ENCODE peak calls at places on chromosomes 11 and 22, in seven cellular contexts. F, X, U, K, W, P and C are unnamed samples.

GRCh38 chr22:45867118-45867905 is 109.7 kb downstream of the WNT7B start:
- DNase-seq in F (no peak), X (peak), U (no peak), K (no peak), W (peak), P (no peak), C (no peak)

GRCh38 chr22:24217384-24217783 is 27.5 kb downstream of the GGT5 start:
- DNase-seq in F (no peak), X (no peak), U (no peak), K (no peak), W (no peak), P (no peak), C (no peak)

GRCh38 chr11:76236092-76237026 is 30.1 kb upstream of the WNT11 start:
- DNase-seq in F (no peak), X (peak), U (no peak), K (peak), W (no peak), P (peak), C (no peak)

GRCh38 chr11:16604784-16605439 is 133.5 kb upstream of the C11orf58 start:
- DNase-seq in F (peak), X (peak), U (no peak), K (peak), W (peak), P (no peak), C (peak)

GRCh38 chr22:41052661-41053490 is 39.5 kb upstream of the EP300 start:
- DNase-seq in F (no peak), X (peak), U (peak), K (peak), W (no peak), P (peak), C (peak)

GRCh38 chr11:11004069-11004468 is 146.2 kb upstream of the ZBED5 start:
- DNase-seq in F (no peak), X (no peak), U (no peak), K (no peak), W (no peak), P (no peak), C (no peak)

GRCh38 chr11:71251159-71251721 is 1.1 kb downstream of the SHANK2 start:
- DNase-seq in F (peak), X (peak), U (no peak), K (no peak), W (no peak), P (no peak), C (no peak)

GRCh38 chr11:29634248-29634647 is 382.6 kb downstream of the KCNA4 start:
- DNase-seq in F (no peak), X (peak), U (no peak), K (no peak), W (no peak), P (no peak), C (no peak)

GRCh38 chr22:28112130-28112529 is 193.1 kb upstream of the PITPNB start:
- DNase-seq in F (no peak), X (no peak), U (no peak), K (no peak), W (no peak), P (no peak), C (no peak)

GRCh38 chr11:130897262-130898182 is 18.8 kb downstream of the SNX19 start:
- DNase-seq in F (peak), X (peak), U (peak), K (no peak), W (no peak), P (peak), C (peak)

GRCh38 chr22:39236321-39237275 is 8.2 kb downstream of the PDGFB start:
- DNase-seq in F (no peak), X (peak), U (no peak), K (no peak), W (no peak), P (no peak), C (no peak)

GRCh38 chr22:23638611-23639010 is 6.5 kb upstream of the DRICH1 start:
- DNase-seq in F (no peak), X (no peak), U (no peak), K (no peak), W (no peak), P (no peak), C (no peak)

GRCh38 chr11:34278708-34279297 is 79.0 kb downstream of the ABTB2 start:
- DNase-seq in F (no peak), X (no peak), U (no peak), K (no peak), W (no peak), P (no peak), C (no peak)

GRCh38 chr11:93740802-93741093 is 547 bp downstream of the TAF1D start:
- DNase-seq in F (peak), X (peak), U (peak), K (peak), W (peak), P (peak), C (peak)

GRCh38 chr11:2380807-2381350 is 3.8 kb downstream of the CD81 start:
- DNase-seq in F (no peak), X (peak), U (no peak), K (no peak), W (no peak), P (no peak), C (no peak)

GRCh38 chr11:35083181-35084061 is 55.5 kb upstream of the CD44 start:
- DNase-seq in F (peak), X (peak), U (peak), K (peak), W (no peak), P (peak), C (peak)

GRCh38 chr22:35330258-35330861 is 30.7 kb downstream of the TOM1 start:
- DNase-seq in F (peak), X (peak), U (no peak), K (peak), W (no peak), P (peak), C (peak)

GRCh38 chr11:17770048-17770652 is 35.6 kb downstream of the KCNC1 start:
- DNase-seq in F (peak), X (no peak), U (no peak), K (no peak), W (no peak), P (no peak), C (no peak)

GRCh38 chr11:101759771-101760450 is 154.9 kb upstream of the CEP126 start:
- DNase-seq in F (no peak), X (no peak), U (no peak), K (no peak), W (no peak), P (no peak), C (no peak)

GRCh38 chr11:132981146-132981956 is 551.0 kb downstream of the OPCML start:
- DNase-seq in F (no peak), X (no peak), U (no peak), K (no peak), W (no peak), P (no peak), C (no peak)

GRCh38 chr11:1572200-1573076 is at the start of gene DUSP8:
- DNase-seq in F (peak), X (peak), U (no peak), K (peak), W (peak), P (peak), C (peak)

GRCh38 chr11:92227954-92228935 is 3.6 kb downstream of the FAT3 start:
- DNase-seq in F (no peak), X (no peak), U (no peak), K (no peak), W (no peak), P (no peak), C (peak)

GRCh38 chr11:1938343-1939005 is 8.7 kb upstream of the MRPL23 start:
- DNase-seq in F (peak), X (no peak), U (no peak), K (no peak), W (no peak), P (no peak), C (no peak)

GRCh38 chr22:35921777-35922176 is 106.8 kb downstream of the RBFOX2 start:
- DNase-seq in F (peak), X (peak), U (peak), K (peak), W (peak), P (peak), C (peak)

GRCh38 chr11:130166457-130166784 is 6.8 kb downstream of the ST14 start:
- DNase-seq in F (no peak), X (peak), U (peak), K (peak), W (no peak), P (peak), C (peak)

GRCh38 chr11:35786918-35787557 is 124.5 kb downstream of the TRIM44 start:
- DNase-seq in F (no peak), X (peak), U (no peak), K (peak), W (peak), P (peak), C (peak)

GRCh38 chr11:77395460-77396175 is 78.3 kb downstream of the PAK1 start:
- DNase-seq in F (no peak), X (no peak), U (no peak), K (no peak), W (no peak), P (no peak), C (no peak)

GRCh38 chr22:23691748-23692423 is 1.1 kb downstream of the RGL4 start:
- DNase-seq in F (no peak), X (no peak), U (no peak), K (no peak), W (no peak), P (no peak), C (no peak)

GRCh38 chr22:50363411-50364194 is 20.5 kb downstream of the PPP6R2 start:
- DNase-seq in F (no peak), X (no peak), U (no peak), K (no peak), W (no peak), P (no peak), C (no peak)

GRCh38 chr11:130448416-130449068 is at the start of gene ADAMTS15:
- DNase-seq in F (peak), X (peak), U (no peak), K (peak), W (peak), P (peak), C (peak)

GRCh38 chr11:69000831-69001245 is 12.2 kb downstream of the MRGPRF start:
- DNase-seq in F (no peak), X (peak), U (peak), K (peak), W (no peak), P (peak), C (peak)

GRCh38 chr11:130486981-130487380 is 38.5 kb downstream of the ADAMTS15 start:
- DNase-seq in F (no peak), X (no peak), U (no peak), K (no peak), W (no peak), P (no peak), C (no peak)

GRCh38 chr11:74815966-74816365 is 67.3 kb downstream of the RNF169 start:
- DNase-seq in F (no peak), X (peak), U (no peak), K (no peak), W (no peak), P (no peak), C (no peak)

GRCh38 chr22:20243545-20244249 is 24.4 kb downstream of the RTN4R start:
- DNase-seq in F (no peak), X (peak), U (peak), K (peak), W (no peak), P (peak), C (peak)

GRCh38 chr11:42972741-42973140 is 339.1 kb upstream of the API5 start:
- DNase-seq in F (no peak), X (no peak), U (no peak), K (no peak), W (no peak), P (no peak), C (no peak)

GRCh38 chr11:110367571-110367970 is 62.2 kb upstream of the FDX1 start:
- DNase-seq in F (no peak), X (peak), U (no peak), K (no peak), W (no peak), P (no peak), C (no peak)

GRCh38 chr11:60906132-60906972 is at the start of gene PRPF19:
- DNase-seq in F (peak), X (peak), U (peak), K (peak), W (peak), P (peak), C (peak)

DNA sequence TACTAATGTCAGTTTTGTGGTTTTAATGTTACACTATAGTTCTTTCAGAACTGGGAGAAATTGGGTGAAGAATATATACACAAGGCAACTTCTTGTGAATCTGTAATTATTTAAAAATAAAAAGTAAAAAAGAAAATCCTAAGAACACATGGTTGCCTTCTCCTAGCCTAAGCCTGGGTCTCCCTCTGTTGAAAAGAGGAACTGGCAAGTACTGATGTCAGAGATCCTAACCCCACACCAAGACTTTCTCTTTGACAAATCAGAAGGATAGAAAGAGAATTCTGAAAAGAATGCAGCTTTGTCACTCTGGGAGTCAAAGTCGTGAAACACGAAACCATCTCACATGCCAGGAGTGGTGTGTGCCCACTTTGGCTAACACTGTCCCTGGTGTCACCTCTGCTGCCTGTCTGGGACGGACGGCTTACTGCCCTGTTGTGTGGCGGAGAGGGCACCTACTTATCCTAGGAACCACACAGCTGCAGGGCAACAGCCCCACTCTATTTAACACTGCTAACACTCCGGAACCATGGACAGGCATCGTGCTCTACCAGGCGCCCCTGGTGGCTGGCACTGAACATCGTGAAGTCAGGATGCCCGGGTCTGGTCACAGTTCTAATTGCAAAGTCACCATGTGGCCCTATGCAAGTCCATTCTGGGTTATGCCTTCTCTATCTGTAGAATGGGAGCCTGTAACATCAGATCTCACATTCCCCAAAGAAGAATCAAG is 108.8 kb upstream of the CD82 start:
- DNase-seq in F (no peak), X (no peak), U (no peak), K (peak), W (no peak), P (no peak), C (no peak)
- TF ChIP-seq CTCF in F (no peak), X (no peak), U (peak), K (peak), W (no peak), P (peak), C (peak)

GRCh38 chr11:84390441-84391078 is 1104.4 kb upstream of the CCDC90B start:
- DNase-seq in F (no peak), X (no peak), U (no peak), K (no peak), W (no peak), P (no peak), C (peak)
- TF ChIP-seq CTCF in F (no peak), X (no peak), U (peak), K (no peak), W (no peak), P (no peak), C (peak)

GRCh38 chr11:128642571-128642970 is 51.3 kb upstream of the FLI1 start:
- DNase-seq in F (no peak), X (no peak), U (no peak), K (no peak), W (no peak), P (no peak), C (no peak)
- TF ChIP-seq CTCF in F (no peak), X (no peak), U (no peak), K (no peak), W (no peak), P (no peak), C (no peak)

GRCh38 chr11:95501761-95502266 is 270.8 kb upstream of the SESN3 start:
- DNase-seq in F (no peak), X (no peak), U (no peak), K (no peak), W (no peak), P (peak), C (no peak)

GRCh38 chr11:95498731-95499396 is 267.9 kb upstream of the SESN3 start:
- DNase-seq in F (no peak), X (no peak), U (no peak), K (no peak), W (no peak), P (no peak), C (no peak)

GRCh38 chr11:95500466-95500865 is 269.5 kb upstream of the SESN3 start:
- DNase-seq in F (no peak), X (no peak), U (no peak), K (no peak), W (no peak), P (no peak), C (no peak)

GRCh38 chr11:95502522-95502921 is 271.5 kb upstream of the SESN3 start:
- DNase-seq in F (no peak), X (no peak), U (no peak), K (no peak), W (no peak), P (no peak), C (no peak)

GRCh38 chr11:95499516-95500135 is 268.6 kb upstream of the SESN3 start:
- DNase-seq in F (no peak), X (peak), U (no peak), K (no peak), W (no peak), P (peak), C (no peak)
- TF ChIP-seq CTCF in F (no peak), X (no peak), U (no peak), K (no peak), W (no peak), P (no peak), C (no peak)

GRCh38 chr11:58923300-58923788 is 15.9 kb upstream of the GLYATL1 start:
- DNase-seq in F (no peak), X (peak), U (no peak), K (peak), W (no peak), P (peak), C (peak)
- TF ChIP-seq CTCF in F (no peak), X (peak), U (peak), K (peak), W (peak), P (peak), C (peak)

DNA sequence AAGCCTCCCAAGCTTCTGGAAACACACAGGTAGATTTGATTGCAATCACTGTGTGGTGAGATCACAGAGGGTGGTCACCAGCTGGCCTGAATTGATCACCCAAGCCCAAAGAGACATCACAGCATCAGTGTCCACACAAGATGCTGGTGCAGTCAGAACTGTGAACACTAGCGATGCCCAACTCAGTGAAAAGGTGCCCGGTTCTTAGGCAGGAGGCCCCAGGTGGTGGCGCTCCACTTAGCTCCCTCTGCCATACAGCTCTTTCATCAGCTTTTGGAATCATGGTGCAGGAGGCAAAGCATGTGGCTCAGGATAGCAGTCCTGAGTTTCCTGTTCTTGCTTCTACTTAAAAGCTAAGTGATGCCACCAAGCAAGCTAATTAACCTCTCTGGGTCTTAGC is 11.1 kb downstream of the DGCR2 start:
- DNase-seq in F (no peak), X (no peak), U (no peak), K (no peak), W (no peak), P (no peak), C (no peak)
- TF ChIP-seq CTCF in F (no peak), X (no peak), U (no peak), K (peak), W (no peak), P (no peak), C (no peak)

DNA sequence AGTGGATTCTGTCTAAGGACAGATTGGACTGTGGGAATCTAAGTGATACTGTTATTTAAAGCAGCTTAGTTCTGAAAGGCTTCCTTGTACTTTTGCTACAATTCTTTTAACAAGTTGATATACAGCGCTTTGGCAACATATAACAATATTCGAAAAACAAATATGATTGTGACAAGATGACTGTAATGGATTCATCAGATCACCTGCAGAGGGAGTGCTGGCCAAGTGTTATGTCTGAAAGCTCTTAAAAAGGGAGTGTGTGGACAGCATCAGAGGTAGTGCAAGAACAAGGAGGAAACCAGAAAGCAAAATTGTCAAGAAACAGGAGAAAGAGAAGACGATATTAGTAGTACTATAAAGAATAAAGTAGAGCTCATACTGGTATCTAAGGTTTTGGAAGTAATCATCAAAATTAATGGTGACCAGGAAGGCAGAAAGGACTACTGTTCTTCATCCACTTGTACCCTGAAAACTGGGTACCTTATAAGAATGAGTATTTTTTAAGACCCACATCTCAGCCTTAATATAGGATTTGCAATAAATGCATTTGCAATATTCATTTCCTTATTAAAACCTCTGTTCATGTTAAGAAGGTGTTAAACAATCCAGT is 1112.0 kb upstream of the CCDC90B start:
- DNase-seq in F (no peak), X (peak), U (peak), K (no peak), W (no peak), P (no peak), C (peak)
- TF ChIP-seq CTCF in F (no peak), X (peak), U (peak), K (no peak), W (peak), P (no peak), C (peak)

GRCh38 chr22:37282385-37282677 is at the start of gene CYTH4:
- DNase-seq in F (no peak), X (no peak), U (no peak), K (no peak), W (no peak), P (no peak), C (no peak)

GRCh38 chr22:37284807-37285355 is 2.6 kb downstream of the CYTH4 start:
- DNase-seq in F (no peak), X (no peak), U (no peak), K (no peak), W (no peak), P (no peak), C (no peak)

GRCh38 chr22:37281646-37282384 is 493 bp upstream of the CYTH4 start:
- DNase-seq in F (no peak), X (no peak), U (no peak), K (no peak), W (no peak), P (no peak), C (no peak)

GRCh38 chr22:37284126-37284806 is 2.0 kb downstream of the CYTH4 start:
- DNase-seq in F (no peak), X (no peak), U (no peak), K (no peak), W (no peak), P (no peak), C (no peak)

DNA sequence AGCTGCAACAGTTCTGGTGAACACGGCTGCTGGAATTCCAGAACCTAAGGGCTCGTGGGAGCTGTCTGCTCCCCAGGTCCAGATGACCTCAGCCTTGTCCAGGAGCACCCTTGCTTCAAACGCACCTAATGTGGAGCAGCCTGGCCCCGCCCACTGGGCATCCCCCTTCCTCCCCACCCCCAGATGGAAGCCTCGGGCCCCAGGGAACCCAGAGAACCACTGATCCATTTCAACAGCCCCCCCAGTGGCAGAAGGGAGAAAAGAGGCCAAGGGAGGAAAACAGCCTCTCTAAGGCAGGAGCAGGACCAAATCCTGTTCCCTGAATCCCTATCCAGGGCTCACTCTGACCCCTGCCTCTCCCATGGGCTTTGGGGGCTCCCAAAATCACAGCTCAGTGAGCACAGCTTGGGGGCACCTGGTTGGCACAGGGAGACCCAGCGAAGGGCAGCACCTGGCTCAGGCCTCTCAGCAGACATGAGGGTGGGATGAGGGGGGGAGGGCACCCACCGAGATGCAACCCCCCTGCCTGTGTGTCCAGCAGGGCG is 1.2 kb downstream of the CYTH4 start:
- DNase-seq in F (no peak), X (no peak), U (no peak), K (no peak), W (no peak), P (no peak), C (no peak)
- TF ChIP-seq CTCF in F (no peak), X (no peak), U (peak), K (peak), W (no peak), P (peak), C (peak)

GRCh38 chr11:65851083-65851579 is 6.8 kb downstream of the CFL1 start:
- DNase-seq in F (peak), X (no peak), U (no peak), K (no peak), W (peak), P (no peak), C (no peak)
- TF ChIP-seq CTCF in F (no peak), X (peak), U (peak), K (peak), W (peak), P (peak), C (peak)